ENCODE peak calls at places on chromosomes 3 and 15, in four cellular contexts. O is stomach, Z is transverse colon, W is Panc1. J is an unnamed sample.

GRCh38 chr3:21117397-21117796 is 633.6 kb downstream of the ZNF385D start:
- DNase-seq in Z (no peak), O (no peak), W (no peak), J (no peak)

GRCh38 chr3:178443634-178444033 is 92.6 kb upstream of the KCNMB2 start:
- DNase-seq in Z (no peak), W (no peak), O (no peak), J (no peak)

GRCh38 chr3:18054625-18055024 is 312.2 kb upstream of the TBC1D5 start:
- DNase-seq in W (no peak), Z (no peak), O (no peak), J (no peak)

GRCh38 chr3:38608086-38608775 is 41.3 kb downstream of the SCN5A start:
- DNase-seq in W (no peak), O (no peak), Z (no peak), J (peak; percentile 59)

GRCh38 chr3:100230715-100231114 is 30.1 kb upstream of the TBC1D23 start:
- DNase-seq in W (no peak), O (no peak), Z (no peak), J (no peak)

GRCh38 chr3:46271910-46272309 is 29.6 kb downstream of the CCR3 start:
- DNase-seq in O (no peak), Z (no peak), W (no peak), J (no peak)

GRCh38 chr3:44090036-44090435 is 151.7 kb upstream of the TOPAZ1 start:
- DNase-seq in O (no peak), Z (no peak), W (no peak), J (no peak)

GRCh38 chr15:55499158-55499557 is 8.9 kb downstream of the DNAAF4 start:
- DNase-seq in Z (no peak), O (no peak), W (no peak), J (no peak)

GRCh38 chr15:34318277-34319079 is 19.1 kb downstream of the SLC12A6 start:
- DNase-seq in W (no peak), Z (peak; percentile 80), O (peak; percentile 67), J (no peak)

GRCh38 chr15:28981921-28982320 is 96.1 kb downstream of the APBA2 start:
- DNase-seq in Z (no peak), O (no peak), W (no peak), J (no peak)
- TF ChIP-seq CTCF in Z (no peak), O (no peak), W (no peak), J (no peak)

GRCh38 chr3:197151562-197151961 is 121.9 kb upstream of the MELTF start:
- DNase-seq in O (peak; percentile 32), Z (no peak), W (no peak), J (no peak)
- TF ChIP-seq POLR2AphosphoS5 in O (no peak), Z (no peak), W (no peak), J (no peak)

GRCh38 chr3:112639451-112640332 is 1.3 kb downstream of the CCDC80 start:
- DNase-seq in W (no peak), Z (no peak), O (no peak), J (no peak)

GRCh38 chr3:112640333-112640863 is 545 bp downstream of the CCDC80 start:
- DNase-seq in W (no peak), Z (no peak), O (no peak), J (no peak)

GRCh38 chr3:112640864-112641751 is at the start of gene CCDC80:
- DNase-seq in O (no peak), W (no peak), Z (no peak), J (no peak)

GRCh38 chr3:112637700-112638099 is 3.2 kb downstream of the CCDC80 start:
- DNase-seq in Z (no peak), O (no peak), W (no peak), J (no peak)

GRCh38 chr3:112638327-112639020 is 2.5 kb downstream of the CCDC80 start:
- DNase-seq in Z (no peak), O (no peak), W (no peak), J (no peak)
- H3K27ac ChIP-seq in Z (peak overlapping the region; percentile 86), O (peak overlapping the region; percentile 79), W (no peak overlapping the region), J (no peak overlapping the region)

GRCh38 chr3:56254835-56255234 is 213.4 kb downstream of the ERC2 start:
- DNase-seq in W (no peak), Z (no peak), O (no peak), J (no peak)
- TF ChIP-seq CTCF in W (peak; percentile 18), Z (peak; percentile 36), O (no peak), J (no peak)

GRCh38 chr15:51883436-51883835 is 54.0 kb downstream of the TMOD3 start:
- DNase-seq in O (no peak), W (no peak), Z (no peak), J (no peak)

GRCh38 chr15:51879555-51879954 is 50.1 kb downstream of the TMOD3 start:
- DNase-seq in O (no peak), W (no peak), Z (no peak), J (no peak)

GRCh38 chr15:51876169-51876568 is 46.7 kb downstream of the TMOD3 start:
- DNase-seq in Z (no peak), W (no peak), O (no peak), J (no peak)

GRCh38 chr15:51874751-51875644 is 45.5 kb downstream of the TMOD3 start:
- DNase-seq in W (peak; percentile 80), O (peak; percentile 31), Z (peak; percentile 48), J (no peak)

DNA sequence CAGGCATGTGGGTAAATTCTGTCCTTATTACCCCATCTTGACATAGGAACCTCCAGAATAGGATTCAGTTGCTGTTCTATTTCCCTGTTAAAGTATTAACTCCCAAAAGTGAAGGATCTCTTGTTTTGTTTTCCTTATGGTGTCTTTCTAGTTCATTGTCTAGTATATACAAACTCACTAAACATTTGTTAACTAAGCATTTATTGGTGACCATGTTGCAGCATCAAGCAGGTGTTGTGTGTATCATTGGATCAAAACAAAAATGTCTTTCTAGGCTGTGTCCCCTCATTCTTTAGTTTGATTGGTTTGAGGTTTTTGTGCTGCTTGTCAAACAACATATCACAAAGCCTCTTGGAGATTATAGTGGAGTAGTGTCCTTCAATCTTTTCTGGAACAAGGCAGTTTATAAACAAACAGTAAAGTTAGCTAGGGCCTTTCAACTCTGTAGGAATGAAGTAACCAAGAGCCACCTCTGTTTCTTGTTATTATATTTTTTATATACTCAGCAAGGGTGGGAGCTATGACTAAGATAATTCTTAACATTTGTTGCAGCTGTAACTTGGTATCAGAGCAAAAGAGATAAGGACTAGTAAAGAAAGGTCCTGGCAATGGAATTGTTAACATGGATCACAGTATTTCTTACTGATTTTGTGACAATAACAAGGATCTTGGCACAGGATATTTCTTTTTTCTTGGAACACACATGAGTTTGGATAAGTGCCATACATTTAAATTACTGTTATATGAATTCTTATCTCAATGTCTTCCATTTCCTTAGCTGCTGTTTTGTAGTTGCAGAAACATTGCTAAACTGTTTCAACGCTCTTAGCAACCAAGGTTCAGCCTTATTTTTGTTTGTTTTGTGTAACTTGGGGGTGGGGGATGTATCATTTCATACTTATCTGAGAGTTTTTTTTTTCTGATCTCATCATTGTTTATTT is 49.3 kb downstream of the TMOD3 start:
- DNase-seq in Z (no peak), O (no peak), W (no peak), J (no peak)
- TF ChIP-seq POLR2AphosphoS5 in Z (no peak), O (peak; percentile 48), W (no peak), J (no peak)

GRCh38 chr15:64163662-64164362 is 990 bp upstream of the PPIB start:
- DNase-seq in Z (no peak), W (no peak), O (peak; percentile 43), J (no peak)
- H3K27ac ChIP-seq in Z (peak overlapping the region; percentile 98), W (peak overlapping the region; percentile 92), O (peak overlapping the region; percentile 88), J (peak overlapping the region; percentile 90)

GRCh38 chr3:196195664-196196255 is 15.4 kb downstream of the ZDHHC19 start:
- DNase-seq in W (no peak), O (no peak), Z (no peak), J (peak; percentile 72)

GRCh38 chr3:196192036-196193001 is 18.9 kb downstream of the ZDHHC19 start:
- DNase-seq in Z (peak; percentile 56), W (no peak), O (peak; percentile 72), J (peak; percentile 91)

GRCh38 chr3:196194542-196194915 is 16.7 kb downstream of the ZDHHC19 start:
- DNase-seq in Z (no peak), O (no peak), W (no peak), J (peak; percentile 76)

GRCh38 chr3:196193037-196193737 is 18.0 kb downstream of the ZDHHC19 start:
- DNase-seq in Z (no peak), W (no peak), O (no peak), J (peak; percentile 77)

GRCh38 chr3:196193738-196194541 is 17.3 kb downstream of the ZDHHC19 start:
- DNase-seq in O (peak; percentile 90), W (no peak), Z (peak; percentile 79), J (peak; percentile 86)
- TF ChIP-seq CTCF in O (no peak), W (no peak), Z (no peak), J (no peak)

GRCh38 chr3:123765475-123766166 is 118.5 kb downstream of the MYLK start:
- DNase-seq in O (no peak), W (no peak), Z (no peak), J (no peak)
- TF ChIP-seq POLR2AphosphoS5 in O (no peak), W (no peak), Z (no peak), J (no peak)